ENCODE peak calls at places on chromosomes 4 and X, in five cellular contexts. One of them, this sample, is unnamed.

GRCh38 chr4:147924604-147925412 is 192.9 kb downstream of the ARHGAP10 start:
- DNase-seq in neural crest cell: peak
- DNase-seq in NCI-H1417: peak
- DNase-seq in LoVo: peak
- DNase-seq in astrocyte: no peak
- DNase-seq in this sample: peak

GRCh38 chr4:2797545-2798305 is 4.8 kb downstream of the SH3BP2 start:
- DNase-seq in neural crest cell: no peak
- DNase-seq in NCI-H1417: no peak
- DNase-seq in LoVo: no peak
- DNase-seq in astrocyte: no peak
- DNase-seq in this sample: peak

GRCh38 chr4:148056879-148057278 is 325.0 kb downstream of the ARHGAP10 start:
- DNase-seq in neural crest cell: no peak
- DNase-seq in NCI-H1417: peak
- DNase-seq in LoVo: no peak
- DNase-seq in astrocyte: peak
- DNase-seq in this sample: peak

GRCh38 chrX:22090181-22090580 is 58.1 kb downstream of the PHEX start:
- DNase-seq in neural crest cell: no peak
- DNase-seq in NCI-H1417: no peak
- DNase-seq in LoVo: no peak
- DNase-seq in astrocyte: peak
- DNase-seq in this sample: no peak

GRCh38 chr4:35494955-35495354 is 749.4 kb downstream of the ARAP2 start:
- DNase-seq in neural crest cell: no peak
- DNase-seq in NCI-H1417: no peak
- DNase-seq in LoVo: no peak
- DNase-seq in astrocyte: no peak
- DNase-seq in this sample: no peak

GRCh38 chrX:97705936-97706335 is 822.2 kb downstream of the RPA4 start:
- DNase-seq in neural crest cell: no peak
- DNase-seq in NCI-H1417: no peak
- DNase-seq in LoVo: no peak
- DNase-seq in astrocyte: no peak
- DNase-seq in this sample: no peak

GRCh38 chr4:108097990-108098553 is 70.7 kb downstream of the LEF1 start:
- DNase-seq in neural crest cell: no peak
- DNase-seq in NCI-H1417: peak
- DNase-seq in LoVo: no peak
- DNase-seq in astrocyte: no peak
- DNase-seq in this sample: no peak

GRCh38 chr4:5892321-5893012 is 419 bp downstream of the CRMP1 start:
- DNase-seq in neural crest cell: no peak
- DNase-seq in NCI-H1417: peak
- DNase-seq in LoVo: no peak
- DNase-seq in astrocyte: no peak
- DNase-seq in this sample: no peak

GRCh38 chr4:139521764-139522373 is 34.1 kb downstream of the SETD7 start:
- DNase-seq in neural crest cell: no peak
- DNase-seq in NCI-H1417: no peak
- DNase-seq in LoVo: no peak
- DNase-seq in astrocyte: no peak
- DNase-seq in this sample: no peak

GRCh38 chrX:69505772-69506616 is 1.9 kb downstream of the NALF2 start:
- DNase-seq in neural crest cell: no peak
- DNase-seq in NCI-H1417: no peak
- DNase-seq in LoVo: no peak
- DNase-seq in astrocyte: no peak
- DNase-seq in this sample: peak

GRCh38 chr4:35364321-35364870 is 879.9 kb downstream of the ARAP2 start:
- DNase-seq in neural crest cell: no peak
- DNase-seq in NCI-H1417: no peak
- DNase-seq in LoVo: no peak
- DNase-seq in astrocyte: no peak
- DNase-seq in this sample: no peak

GRCh38 chr4:864456-865120 is 38.7 kb upstream of the CPLX1 start:
- DNase-seq in neural crest cell: no peak
- DNase-seq in NCI-H1417: no peak
- DNase-seq in LoVo: no peak
- DNase-seq in astrocyte: no peak
- DNase-seq in this sample: peak

This sample was measured in left ventricle myocardium superior.